ENCODE peak calls at places on chromosomes 1 and 21, in eight cellular contexts. P is upper lobe of right lung, B is MCF 10A, A is glutamatergic neuron, N is mesothelial cell of epicardium, L is endothelial cell, K is fibroblast of the aortic adventitia, Y is psoas muscle. E is an unnamed sample.

GRCh38 chr1:39954261-39954869 is 580 bp upstream of the MFSD2A start:
- DNase-seq in P (no peak), B (peak), A (no peak), N (no peak), L (no peak), K (no peak), Y (peak), E (no peak)

GRCh38 chr1:153662269-153662668 is 3.8 kb downstream of the SNAPIN start:
- DNase-seq in P (no peak), B (no peak), A (no peak), N (no peak), L (no peak), K (no peak), Y (no peak), E (no peak)

GRCh38 chr21:44428281-44428942 is 26.9 kb upstream of the LRRC3 start:
- DNase-seq in P (peak), B (peak), A (no peak), N (peak), L (peak), K (no peak), Y (no peak), E (no peak)

GRCh38 chr21:46621457-46622182 is 13.9 kb upstream of the PRMT2 start:
- DNase-seq in P (no peak), B (no peak), A (no peak), N (no peak), L (no peak), K (no peak), Y (no peak), E (no peak)

GRCh38 chr1:209688746-209689234 is 13.6 kb downstream of the G0S2 start:
- DNase-seq in P (no peak), B (peak), A (no peak), N (no peak), L (no peak), K (peak), Y (no peak), E (no peak)

GRCh38 chr1:98176414-98176813 is 255.6 kb upstream of the DPYD start:
- DNase-seq in P (no peak), B (no peak), A (no peak), N (no peak), L (no peak), K (no peak), Y (no peak), E (no peak)

GRCh38 chr1:85992756-85993155 is 163.8 kb downstream of the COL24A1 start:
- DNase-seq in P (no peak), B (peak), A (no peak), N (no peak), L (no peak), K (peak), Y (no peak), E (no peak)

GRCh38 chr1:91791103-91791502 is 94.8 kb downstream of the TGFBR3 start:
- DNase-seq in P (no peak), B (no peak), A (no peak), N (no peak), L (no peak), K (no peak), Y (no peak), E (peak)

GRCh38 chr1:239676522-239677273 is 290.3 kb downstream of the CHRM3 start:
- DNase-seq in P (no peak), B (peak), A (no peak), N (no peak), L (no peak), K (no peak), Y (no peak), E (no peak)

GRCh38 chr1:197178998-197179397 is 32.5 kb upstream of the ASPM start:
- DNase-seq in P (no peak), B (peak), A (no peak), N (no peak), L (no peak), K (peak), Y (no peak), E (no peak)

GRCh38 chr1:33446590-33446989 is 15.7 kb upstream of the PHC2 start:
- DNase-seq in P (no peak), B (no peak), A (no peak), N (no peak), L (no peak), K (no peak), Y (no peak), E (no peak)

GRCh38 chr1:68175621-68176398 is 56.5 kb downstream of the WLS start:
- DNase-seq in P (no peak), B (no peak), A (no peak), N (no peak), L (no peak), K (peak), Y (no peak), E (no peak)

GRCh38 chr1:30847358-30847972 is 61.1 kb downstream of the SDC3 start:
- DNase-seq in P (peak), B (no peak), A (no peak), N (no peak), L (peak), K (no peak), Y (peak), E (no peak)

GRCh38 chr1:53284224-53285020 is 43.4 kb downstream of the LRP8 start:
- DNase-seq in P (no peak), B (no peak), A (no peak), N (no peak), L (no peak), K (no peak), Y (no peak), E (no peak)

GRCh38 chr1:18893120-18893519 is 9.2 kb downstream of the ALDH4A1 start:
- DNase-seq in P (no peak), B (no peak), A (no peak), N (no peak), L (no peak), K (no peak), Y (no peak), E (no peak)

GRCh38 chr21:33419538-33420123 is 16.4 kb downstream of the IFNGR2 start:
- DNase-seq in P (no peak), B (peak), A (no peak), N (no peak), L (no peak), K (peak), Y (peak), E (no peak)

GRCh38 chr1:215923129-215923824 is 356.2 kb downstream of the KCTD3 start:
- DNase-seq in P (no peak), B (no peak), A (no peak), N (no peak), L (no peak), K (no peak), Y (no peak), E (no peak)

DNA sequence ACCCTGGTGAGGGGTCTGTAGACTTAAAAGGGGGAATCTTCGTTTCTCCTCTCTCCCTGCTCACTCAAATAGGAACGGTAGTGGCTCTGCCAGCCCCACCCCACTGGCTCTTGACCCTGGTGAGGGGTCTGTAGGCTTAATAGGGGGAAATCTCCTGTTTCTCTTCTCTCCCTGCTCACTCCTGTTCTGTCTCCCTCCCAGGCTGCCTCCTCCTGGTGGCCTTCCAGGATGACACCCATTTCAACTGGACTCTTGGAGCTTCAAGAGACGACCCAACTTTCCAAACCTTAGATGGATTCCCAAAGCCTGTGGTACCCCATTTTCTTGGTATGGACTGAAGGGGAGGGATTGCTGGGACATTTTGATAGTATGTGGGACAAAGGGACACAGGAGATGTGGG is 1.4 kb upstream of the EPHB2 start:
- DNase-seq in P (no peak), B (no peak), A (peak), N (no peak), L (peak), K (no peak), Y (no peak), E (no peak)
- TF ChIP-seq CTCF in P (peak), B (peak), A (peak), N (peak), L (peak), K (peak), Y (no peak), E (no peak)

GRCh38 chr1:50369830-50370229 is 53.4 kb downstream of the DMRTA2 start:
- DNase-seq in P (no peak), B (peak), A (no peak), N (no peak), L (peak), K (no peak), Y (no peak), E (no peak)
- TF ChIP-seq CTCF in P (no peak), B (no peak), A (no peak), N (no peak), L (peak), K (peak), Y (no peak), E (no peak)

GRCh38 chr1:156394082-156394481 is 25.1 kb downstream of the RHBG start:
- DNase-seq in P (no peak), B (no peak), A (no peak), N (no peak), L (no peak), K (no peak), Y (no peak), E (no peak)
- TF ChIP-seq CTCF in P (no peak), B (no peak), A (no peak), N (no peak), L (no peak), K (no peak), Y (no peak), E (no peak)

GRCh38 chr1:150154143-150154542 is 4.4 kb downstream of the PLEKHO1 start:
- DNase-seq in P (no peak), B (no peak), A (no peak), N (no peak), L (no peak), K (no peak), Y (no peak), E (no peak)

GRCh38 chr1:150155413-150156071 is 5.8 kb downstream of the PLEKHO1 start:
- DNase-seq in P (no peak), B (no peak), A (no peak), N (no peak), L (no peak), K (no peak), Y (no peak), E (no peak)

GRCh38 chr1:150160964-150161626 is 11.4 kb downstream of the PLEKHO1 start:
- DNase-seq in P (no peak), B (no peak), A (no peak), N (no peak), L (no peak), K (no peak), Y (no peak), E (no peak)

GRCh38 chr1:150159550-150159949 is 9.8 kb downstream of the PLEKHO1 start:
- DNase-seq in P (no peak), B (no peak), A (no peak), N (no peak), L (no peak), K (no peak), Y (no peak), E (no peak)

GRCh38 chr1:150156868-150157603 is 7.3 kb downstream of the PLEKHO1 start:
- DNase-seq in P (no peak), B (no peak), A (no peak), N (no peak), L (no peak), K (no peak), Y (no peak), E (no peak)
- TF ChIP-seq CTCF in P (no peak), B (no peak), A (no peak), N (no peak), L (no peak), K (no peak), Y (no peak), E (no peak)

DNA sequence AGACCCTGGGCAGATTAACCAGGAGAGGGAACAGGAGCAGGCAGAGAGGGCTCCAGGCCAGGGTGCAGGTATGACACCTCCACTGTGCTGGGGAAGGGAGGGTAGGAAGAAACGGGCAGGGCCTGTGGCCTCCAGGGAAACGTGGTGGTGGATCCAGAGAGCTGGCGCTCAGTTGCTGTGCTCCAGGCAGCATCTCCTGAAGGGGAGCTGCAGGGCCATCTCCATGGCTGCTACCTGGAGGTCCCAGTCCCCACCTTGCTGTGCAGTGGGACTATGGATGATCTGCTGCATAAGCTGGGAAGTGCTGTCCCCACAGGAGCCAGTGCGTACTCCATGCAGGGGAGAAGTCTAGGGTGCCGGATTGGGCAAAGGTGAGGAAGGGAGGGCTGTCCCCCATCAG is 125.9 kb upstream of the RUNX3 start:
- DNase-seq in P (no peak), B (no peak), A (no peak), N (no peak), L (no peak), K (no peak), Y (no peak), E (no peak)
- TF ChIP-seq CTCF in P (no peak), B (no peak), A (no peak), N (no peak), L (no peak), K (no peak), Y (no peak), E (no peak)

GRCh38 chr1:78275456-78275855 is 215.3 kb upstream of the PTGFR start:
- DNase-seq in P (no peak), B (no peak), A (no peak), N (no peak), L (no peak), K (peak), Y (no peak), E (no peak)

GRCh38 chr1:78279051-78279450 is 211.7 kb upstream of the PTGFR start:
- DNase-seq in P (no peak), B (peak), A (no peak), N (no peak), L (no peak), K (peak), Y (no peak), E (no peak)

GRCh38 chr1:78274814-78275213 is 216.0 kb upstream of the PTGFR start:
- DNase-seq in P (no peak), B (no peak), A (no peak), N (no peak), L (no peak), K (peak), Y (no peak), E (no peak)

GRCh38 chr1:78277253-78277652 is 213.5 kb upstream of the PTGFR start:
- DNase-seq in P (no peak), B (peak), A (no peak), N (no peak), L (no peak), K (peak), Y (no peak), E (no peak)

DNA sequence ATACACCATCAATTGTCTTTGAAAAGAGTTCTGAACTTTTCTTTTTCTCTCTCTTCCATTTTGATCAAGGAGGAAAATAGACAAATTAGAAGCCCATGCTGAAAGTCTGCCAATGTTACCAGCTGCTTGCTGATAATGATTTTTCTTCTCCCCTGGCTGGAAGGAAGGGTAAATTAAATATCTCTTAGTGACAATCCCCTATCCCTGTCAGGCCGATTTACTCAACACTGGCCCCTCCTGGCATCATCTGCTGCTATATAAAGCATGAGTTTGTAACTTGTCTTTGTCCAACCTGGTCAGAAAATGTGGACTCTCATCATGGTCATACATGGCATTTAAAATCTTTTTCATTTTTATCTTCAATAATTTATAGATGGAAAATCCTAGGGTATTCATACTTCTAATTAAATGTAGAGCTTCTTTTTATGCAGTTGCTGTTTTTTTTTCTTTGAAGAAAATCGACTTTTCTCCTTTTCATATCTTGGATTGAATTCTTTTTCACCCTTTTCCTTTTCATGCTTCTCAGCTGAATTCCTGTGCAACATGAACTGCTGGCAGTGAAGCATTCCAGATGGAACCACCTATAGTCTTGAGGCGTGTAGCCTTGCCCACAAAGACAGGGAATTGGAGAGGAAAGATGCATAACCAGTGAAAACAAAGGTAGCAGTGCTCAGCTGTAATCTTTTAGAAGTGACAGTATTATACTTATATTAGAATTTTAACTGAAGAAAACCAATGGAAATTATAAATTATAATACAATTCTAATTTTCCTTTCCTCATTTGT is 214.7 kb upstream of the PTGFR start:
- DNase-seq in P (no peak), B (no peak), A (no peak), N (no peak), L (no peak), K (peak), Y (no peak), E (no peak)
- TF ChIP-seq CTCF in P (no peak), B (no peak), A (no peak), N (no peak), L (no peak), K (no peak), Y (no peak), E (peak)

GRCh38 chr1:204506091-204506968 is 9.9 kb upstream of the MDM4 start:
- DNase-seq in P (peak), B (peak), A (peak), N (peak), L (peak), K (peak), Y (peak), E (no peak)
- TF ChIP-seq CTCF in P (no peak), B (no peak), A (no peak), N (no peak), L (no peak), K (no peak), Y (no peak), E (no peak)

DNA sequence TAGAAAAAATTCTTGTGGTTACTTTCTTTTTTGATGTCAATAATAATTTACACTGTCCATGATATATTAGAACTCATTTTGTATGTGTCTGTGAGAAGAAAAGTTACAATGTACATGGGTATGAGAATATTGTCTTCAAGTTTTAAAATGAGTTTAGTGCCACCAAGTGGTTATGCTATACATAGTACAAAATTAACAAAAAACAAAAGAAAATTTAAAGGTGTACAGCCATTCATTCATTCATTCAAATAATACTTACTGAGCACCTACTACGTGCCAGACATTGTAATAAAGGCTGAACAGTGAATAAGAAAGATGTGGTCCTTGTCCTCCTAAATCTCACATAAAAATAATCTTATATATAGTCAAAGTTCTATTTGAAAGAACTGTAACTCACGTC is 27.7 kb downstream of the UCHL5 start:
- DNase-seq in P (no peak), B (peak), A (no peak), N (no peak), L (no peak), K (peak), Y (no peak), E (no peak)
- TF ChIP-seq CTCF in P (peak), B (peak), A (peak), N (peak), L (no peak), K (peak), Y (no peak), E (peak)

E was measured in D721Med.